ENCODE peak calls at places on chromosomes 6 and 20, in four cellular contexts. One of them, this sample, is unnamed.

GRCh38 chr6:63689421-63689820 is 53.8 kb downstream of the PHF3 start:
- DNase-seq in fibroblast of lung: no peak
- DNase-seq in fibroblast of pulmonary artery: peak; percentile 7
- DNase-seq in fibroblast of the aortic adventitia: no peak
- DNase-seq in this sample: no peak

GRCh38 chr6:150987371-150987828 is 121.9 kb downstream of the MTHFD1L start:
- DNase-seq in fibroblast of lung: no peak
- DNase-seq in fibroblast of the aortic adventitia: no peak
- DNase-seq in fibroblast of pulmonary artery: no peak
- DNase-seq in this sample: no peak

GRCh38 chr6:34092631-34093030 is 53.3 kb downstream of the GRM4 start:
- DNase-seq in fibroblast of the aortic adventitia: no peak
- DNase-seq in fibroblast of pulmonary artery: no peak
- DNase-seq in fibroblast of lung: no peak
- DNase-seq in this sample: no peak

GRCh38 chr6:37279366-37280134 is 21.6 kb upstream of the TMEM217 start:
- DNase-seq in fibroblast of the aortic adventitia: peak; percentile 73
- DNase-seq in fibroblast of lung: peak; percentile 80
- DNase-seq in fibroblast of pulmonary artery: peak; percentile 86
- DNase-seq in this sample: peak; percentile 63

GRCh38 chr6:73032586-73032985 is 192.7 kb downstream of the KHDC1L start:
- DNase-seq in fibroblast of pulmonary artery: peak; percentile 6
- DNase-seq in fibroblast of the aortic adventitia: peak; percentile 42
- DNase-seq in fibroblast of lung: peak; percentile 23
- DNase-seq in this sample: no peak

GRCh38 chr6:113540491-113540890 is 316.7 kb upstream of the MARCKS start:
- DNase-seq in fibroblast of the aortic adventitia: peak; percentile 58
- DNase-seq in fibroblast of pulmonary artery: no peak
- DNase-seq in fibroblast of lung: no peak
- DNase-seq in this sample: no peak

GRCh38 chr20:47334022-47334551 is 22.4 kb downstream of the ZMYND8 start:
- DNase-seq in fibroblast of the aortic adventitia: peak; percentile 89
- DNase-seq in fibroblast of pulmonary artery: peak; percentile 97
- DNase-seq in fibroblast of lung: peak; percentile 97
- DNase-seq in this sample: peak; percentile 77

GRCh38 chr6:45160305-45160704 is 167.8 kb upstream of the RUNX2 start:
- DNase-seq in fibroblast of the aortic adventitia: no peak
- DNase-seq in fibroblast of lung: no peak
- DNase-seq in fibroblast of pulmonary artery: no peak
- DNase-seq in this sample: no peak

GRCh38 chr6:7604003-7604402 is 14.0 kb downstream of the SNRNP48 start:
- DNase-seq in fibroblast of pulmonary artery: no peak
- DNase-seq in fibroblast of lung: no peak
- DNase-seq in fibroblast of the aortic adventitia: no peak
- DNase-seq in this sample: no peak

GRCh38 chr6:36545767-36546663 is 1.3 kb downstream of the STK38 start:
- DNase-seq in fibroblast of pulmonary artery: peak; percentile 45
- DNase-seq in fibroblast of the aortic adventitia: peak; percentile 44
- DNase-seq in fibroblast of lung: peak; percentile 34
- DNase-seq in this sample: no peak

GRCh38 chr6:87925373-87926060 is 122.1 kb upstream of the SPACA1 start:
- DNase-seq in fibroblast of pulmonary artery: no peak
- DNase-seq in fibroblast of the aortic adventitia: no peak
- DNase-seq in fibroblast of lung: no peak
- DNase-seq in this sample: no peak

GRCh38 chr20:45445805-45446562 is 23.6 kb upstream of the WFDC2 start:
- DNase-seq in fibroblast of the aortic adventitia: peak; percentile 7
- DNase-seq in fibroblast of lung: no peak
- DNase-seq in fibroblast of pulmonary artery: peak; percentile 21
- DNase-seq in this sample: no peak

GRCh38 chr6:144434308-144434990 is 149.3 kb downstream of the UTRN start:
- DNase-seq in fibroblast of the aortic adventitia: peak; percentile 71
- DNase-seq in fibroblast of pulmonary artery: peak; percentile 88
- DNase-seq in fibroblast of lung: peak; percentile 74
- DNase-seq in this sample: peak; percentile 52

GRCh38 chr6:109705258-109705657 is 14.2 kb downstream of the FIG4 start:
- DNase-seq in fibroblast of lung: peak; percentile 93
- DNase-seq in fibroblast of the aortic adventitia: peak; percentile 95
- DNase-seq in fibroblast of pulmonary artery: peak; percentile 94
- DNase-seq in this sample: peak; percentile 72

GRCh38 chr6:11714116-11714797 is 64.3 kb downstream of the ADTRP start:
- DNase-seq in fibroblast of pulmonary artery: no peak
- DNase-seq in fibroblast of lung: no peak
- DNase-seq in fibroblast of the aortic adventitia: no peak
- DNase-seq in this sample: no peak

GRCh38 chr20:8766868-8767390 is 302.0 kb upstream of the PLCB4 start:
- DNase-seq in fibroblast of pulmonary artery: no peak
- DNase-seq in fibroblast of the aortic adventitia: no peak
- DNase-seq in fibroblast of lung: no peak
- DNase-seq in this sample: no peak

GRCh38 chr6:120608826-120609225 is 725.5 kb downstream of the TBC1D32 start:
- DNase-seq in fibroblast of pulmonary artery: no peak
- DNase-seq in fibroblast of the aortic adventitia: no peak
- DNase-seq in fibroblast of lung: peak; percentile 18
- DNase-seq in this sample: no peak

GRCh38 chr6:37280162-37280895 is 22.4 kb upstream of the TMEM217 start:
- DNase-seq in fibroblast of the aortic adventitia: no peak
- DNase-seq in fibroblast of lung: no peak
- DNase-seq in fibroblast of pulmonary artery: no peak
- DNase-seq in this sample: no peak

GRCh38 chr6:34462561-34462971 is 3.3 kb upstream of the PACSIN1 start:
- DNase-seq in fibroblast of pulmonary artery: peak; percentile 9
- DNase-seq in fibroblast of lung: peak; percentile 15
- DNase-seq in fibroblast of the aortic adventitia: peak; percentile 10
- DNase-seq in this sample: no peak

GRCh38 chr6:149751239-149751638 is 1.7 kb downstream of the PCMT1 start:
- DNase-seq in fibroblast of lung: no peak
- DNase-seq in fibroblast of the aortic adventitia: no peak
- DNase-seq in fibroblast of pulmonary artery: no peak
- DNase-seq in this sample: no peak

GRCh38 chr6:79240509-79240908 is 6.0 kb upstream of the HMGN3 start:
- DNase-seq in fibroblast of pulmonary artery: peak; percentile 58
- DNase-seq in fibroblast of lung: no peak
- DNase-seq in fibroblast of the aortic adventitia: no peak
- DNase-seq in this sample: no peak

GRCh38 chr6:45920819-45921511 is 94.7 kb downstream of the CLIC5 start:
- DNase-seq in fibroblast of lung: no peak
- DNase-seq in fibroblast of pulmonary artery: no peak
- DNase-seq in fibroblast of the aortic adventitia: no peak
- DNase-seq in this sample: no peak

GRCh38 chr6:90868256-90868655 is 281.4 kb upstream of the MAP3K7 start:
- DNase-seq in fibroblast of lung: no peak
- DNase-seq in fibroblast of pulmonary artery: no peak
- DNase-seq in fibroblast of the aortic adventitia: no peak
- DNase-seq in this sample: no peak

GRCh38 chr6:108902389-108902792 is 54.2 kb downstream of the ARMC2 start:
- DNase-seq in fibroblast of the aortic adventitia: peak; percentile 56
- DNase-seq in fibroblast of pulmonary artery: peak; percentile 73
- DNase-seq in fibroblast of lung: no peak
- DNase-seq in this sample: no peak

GRCh38 chr20:23374441-23374840 is 12.5 kb downstream of the GZF1 start:
- DNase-seq in fibroblast of the aortic adventitia: no peak
- DNase-seq in fibroblast of pulmonary artery: no peak
- DNase-seq in fibroblast of lung: no peak
- DNase-seq in this sample: no peak

GRCh38 chr6:109372070-109372585 is 10.1 kb downstream of the CD164 start:
- DNase-seq in fibroblast of the aortic adventitia: no peak
- DNase-seq in fibroblast of pulmonary artery: no peak
- DNase-seq in fibroblast of lung: no peak
- DNase-seq in this sample: no peak

GRCh38 chr6:164018127-164018526 is 603.6 kb downstream of the QKI start:
- DNase-seq in fibroblast of pulmonary artery: no peak
- DNase-seq in fibroblast of the aortic adventitia: no peak
- DNase-seq in fibroblast of lung: no peak
- DNase-seq in this sample: no peak

DNA sequence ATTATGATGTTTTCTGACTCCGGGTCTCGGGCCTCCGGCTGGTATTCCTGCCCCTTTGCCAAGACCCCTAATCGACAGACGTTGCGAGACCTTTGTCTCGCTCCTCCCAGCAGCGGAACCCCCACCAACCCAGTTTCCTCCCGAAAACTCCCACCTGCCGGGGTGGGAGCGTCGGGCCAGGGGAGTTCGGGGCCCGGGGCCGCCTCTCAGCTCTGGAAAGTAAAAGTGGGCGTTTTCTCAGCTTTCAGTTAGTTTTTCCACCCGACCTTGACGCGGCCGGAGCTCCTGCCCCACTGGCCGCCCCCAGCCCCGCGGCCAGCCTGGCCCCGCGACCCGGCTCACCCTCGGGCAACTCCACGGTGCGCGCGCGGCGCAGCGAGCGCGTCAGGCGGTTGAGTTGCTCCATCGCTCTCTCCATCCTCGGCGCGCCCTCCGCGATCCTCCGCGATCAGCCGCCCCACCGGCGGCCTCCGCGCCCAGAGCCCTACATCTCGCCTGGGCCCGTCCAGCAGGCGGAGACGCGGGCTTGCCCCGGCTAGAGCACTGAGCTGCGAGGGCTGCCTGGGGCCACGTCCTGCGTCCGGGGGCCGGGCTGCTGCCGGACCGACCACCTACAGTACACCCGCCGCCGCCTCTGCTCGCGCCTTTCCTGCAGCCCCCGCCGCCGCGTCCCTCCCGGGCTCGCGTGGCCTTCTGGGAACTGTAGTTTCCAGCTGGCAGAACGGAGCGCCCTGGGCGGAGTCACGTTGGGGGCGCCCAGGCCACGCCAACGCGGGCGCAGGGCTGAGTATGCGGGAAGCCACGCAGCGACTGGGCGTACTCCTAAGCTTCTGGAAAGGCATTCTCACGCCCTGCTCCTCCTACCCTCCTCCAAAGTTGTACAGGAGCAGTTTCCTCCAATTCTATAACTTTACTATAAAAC is at the start of gene HACE1:
- DNase-seq in fibroblast of lung: peak; percentile 88
- DNase-seq in fibroblast of the aortic adventitia: peak; percentile 87
- DNase-seq in fibroblast of pulmonary artery: peak; percentile 88
- DNase-seq in this sample: peak; percentile 47
- TF ChIP-seq CTCF in fibroblast of lung: no peak
- TF ChIP-seq CTCF in fibroblast of the aortic adventitia: peak; percentile 35
- TF ChIP-seq CTCF in fibroblast of pulmonary artery: peak; percentile 1
- TF ChIP-seq CTCF in this sample: peak; percentile 21

GRCh38 chr20:60804918-60805631 is 447.0 kb upstream of the CDH4 start:
- DNase-seq in fibroblast of the aortic adventitia: no peak
- DNase-seq in fibroblast of pulmonary artery: no peak
- DNase-seq in fibroblast of lung: no peak
- DNase-seq in this sample: no peak
- H3K4me3 ChIP-seq in fibroblast of the aortic adventitia: no peak overlapping the region
- H3K4me3 ChIP-seq in fibroblast of pulmonary artery: no peak overlapping the region
- H3K4me3 ChIP-seq in fibroblast of lung: no peak overlapping the region
- H3K4me3 ChIP-seq in this sample: no peak overlapping the region

DNA sequence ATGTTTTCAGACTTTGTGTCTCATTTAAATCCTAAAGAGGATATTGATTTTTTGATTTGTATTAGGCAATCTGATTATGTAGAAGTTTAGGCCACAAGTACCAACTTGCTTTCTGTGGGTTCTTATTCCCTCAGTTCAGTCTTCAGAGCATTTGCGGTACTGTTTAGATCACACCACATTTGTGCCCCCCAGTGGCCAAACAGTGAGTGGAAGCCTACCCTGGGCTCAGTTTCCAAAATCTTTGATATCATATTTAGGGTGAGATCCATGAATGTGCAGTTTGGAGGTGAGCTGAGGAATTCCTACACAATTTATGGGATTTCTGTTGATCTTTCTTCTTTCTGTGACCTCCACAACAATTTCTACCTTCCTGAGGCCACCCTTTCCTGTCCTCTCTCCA is 92.3 kb upstream of the FUT9 start:
- DNase-seq in fibroblast of lung: no peak
- DNase-seq in fibroblast of pulmonary artery: no peak
- DNase-seq in fibroblast of the aortic adventitia: no peak
- DNase-seq in this sample: no peak
- TF ChIP-seq CTCF in fibroblast of lung: no peak
- TF ChIP-seq CTCF in fibroblast of pulmonary artery: no peak
- TF ChIP-seq CTCF in fibroblast of the aortic adventitia: no peak
- TF ChIP-seq CTCF in this sample: no peak

GRCh38 chr6:41153992-41154625 is at the start of gene TREML1:
- DNase-seq in fibroblast of the aortic adventitia: no peak
- DNase-seq in fibroblast of lung: no peak
- DNase-seq in fibroblast of pulmonary artery: no peak
- DNase-seq in this sample: no peak
- H3K4me3 ChIP-seq in fibroblast of the aortic adventitia: no peak within 1 kb of the TSS
- H3K4me3 ChIP-seq in fibroblast of lung: no peak within 1 kb of the TSS
- H3K4me3 ChIP-seq in fibroblast of pulmonary artery: no peak within 1 kb of the TSS
- H3K4me3 ChIP-seq in this sample: no peak within 1 kb of the TSS

DNA sequence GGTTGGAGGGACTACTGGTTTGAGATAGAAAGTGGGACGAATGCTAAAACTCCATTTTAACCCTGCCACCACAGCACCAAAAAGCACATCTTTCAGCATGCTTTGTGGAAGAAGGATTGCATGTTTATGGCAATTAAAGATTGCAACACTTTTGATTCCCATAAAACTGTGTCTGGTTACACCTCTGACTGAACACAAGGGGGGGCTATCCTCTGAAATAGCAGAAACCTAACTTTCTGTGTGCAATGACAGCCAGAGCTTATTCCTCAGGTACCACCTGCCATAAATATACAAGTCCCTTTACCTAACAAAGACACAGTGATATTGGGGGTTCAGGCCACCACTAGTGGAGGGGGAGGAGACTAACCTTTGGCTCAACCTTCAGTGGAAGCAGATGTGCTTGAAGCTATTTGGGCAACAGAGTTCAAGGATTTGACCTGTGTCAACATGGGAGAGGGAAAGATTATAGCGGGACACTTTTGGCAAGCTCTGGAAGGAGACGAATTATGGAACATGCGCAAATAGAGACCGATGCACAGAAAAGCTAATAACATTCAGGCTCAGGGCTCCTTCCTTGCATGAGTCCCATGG is 9.6 kb upstream of the PLG start:
- DNase-seq in fibroblast of the aortic adventitia: no peak
- DNase-seq in fibroblast of lung: no peak
- DNase-seq in fibroblast of pulmonary artery: no peak
- DNase-seq in this sample: no peak
- TF ChIP-seq CTCF in fibroblast of the aortic adventitia: no peak
- TF ChIP-seq CTCF in fibroblast of lung: no peak
- TF ChIP-seq CTCF in fibroblast of pulmonary artery: no peak
- TF ChIP-seq CTCF in this sample: no peak

GRCh38 chr6:27414300-27414699 is 25.7 kb downstream of the ZNF391 start:
- DNase-seq in fibroblast of the aortic adventitia: no peak
- DNase-seq in fibroblast of pulmonary artery: no peak
- DNase-seq in fibroblast of lung: no peak
- DNase-seq in this sample: no peak

GRCh38 chr6:27419363-27419762 is 30.8 kb downstream of the ZNF391 start:
- DNase-seq in fibroblast of the aortic adventitia: no peak
- DNase-seq in fibroblast of pulmonary artery: no peak
- DNase-seq in fibroblast of lung: no peak
- DNase-seq in this sample: no peak

GRCh38 chr6:27415898-27416297 is 27.3 kb downstream of the ZNF391 start:
- DNase-seq in fibroblast of pulmonary artery: no peak
- DNase-seq in fibroblast of the aortic adventitia: no peak
- DNase-seq in fibroblast of lung: no peak
- DNase-seq in this sample: no peak

GRCh38 chr6:27414996-27415395 is 26.4 kb downstream of the ZNF391 start:
- DNase-seq in fibroblast of the aortic adventitia: no peak
- DNase-seq in fibroblast of pulmonary artery: no peak
- DNase-seq in fibroblast of lung: no peak
- DNase-seq in this sample: no peak
- H3K4me3 ChIP-seq in fibroblast of the aortic adventitia: no peak overlapping the region
- H3K4me3 ChIP-seq in fibroblast of pulmonary artery: no peak overlapping the region
- H3K4me3 ChIP-seq in fibroblast of lung: no peak overlapping the region
- H3K4me3 ChIP-seq in this sample: no peak overlapping the region